ENCODE peak calls at places on chromosomes 5 and 9, in eight cellular contexts. A is heart left ventricle, W is esophagus squamous epithelium, J is transverse colon, F is uterus, G is astrocyte of the spinal cord, P is stomach, H is foreskin fibroblast. Y is an unnamed sample.

GRCh38 chr5:126732716-126733115 is 44.2 kb upstream of the LMNB1 start:
- DNase-seq in A (no peak), W (no peak), G (no peak), P (no peak), J (peak; percentile 9), F (no peak), H (no peak), Y (no peak)

GRCh38 chr5:3891118-3891517 is 295.5 kb downstream of the IRX1 start:
- DNase-seq in G (no peak), H (no peak), J (no peak), W (no peak), P (no peak), A (no peak), F (no peak), Y (no peak)

GRCh38 chr9:15144567-15145174 is 162.3 kb downstream of the TTC39B start:
- DNase-seq in A (no peak), J (no peak), W (no peak), H (peak; percentile 68), G (no peak), F (no peak), P (no peak), Y (no peak)

GRCh38 chr9:4548796-4549725 is 58.8 kb downstream of the SLC1A1 start:
- DNase-seq in G (no peak), J (peak; percentile 23), H (no peak), P (no peak), W (no peak), F (peak; percentile 28), A (no peak), Y (no peak)

GRCh38 chr9:130746434-130747212 is 53.0 kb downstream of the EXOSC2 start:
- DNase-seq in G (no peak), H (no peak), P (no peak), W (no peak), J (no peak), A (no peak), F (no peak), Y (no peak)

GRCh38 chr5:152560508-152561137 is 155.5 kb upstream of the NMUR2 start:
- DNase-seq in J (peak; percentile 46), H (peak; percentile 55), F (no peak), A (peak; percentile 50), P (peak; percentile 70), W (no peak), G (peak; percentile 62), Y (peak; percentile 59)

GRCh38 chr5:96350678-96351077 is 82.4 kb downstream of the PCSK1 start:
- DNase-seq in W (no peak), H (no peak), A (no peak), P (no peak), G (no peak), J (no peak), F (no peak), Y (no peak)

GRCh38 chr5:78896128-78896527 is 89.0 kb downstream of the ARSB start:
- DNase-seq in A (no peak), F (no peak), J (no peak), G (peak; percentile 69), W (no peak), H (peak; percentile 91), P (no peak), Y (no peak)

GRCh38 chr5:167594750-167595149 is 696.7 kb upstream of the WWC1 start:
- DNase-seq in H (no peak), A (no peak), P (no peak), J (no peak), G (no peak), W (no peak), F (no peak), Y (no peak)

GRCh38 chr9:88998911-88999310 is 7.6 kb downstream of the S1PR3 start:
- DNase-seq in G (peak; percentile 55), W (no peak), J (no peak), A (peak; percentile 65), P (peak; percentile 58), F (peak; percentile 68), H (peak; percentile 59), Y (no peak)

GRCh38 chr9:97934321-97935115 is 3.5 kb downstream of the HEMGN start:
- DNase-seq in G (no peak), H (no peak), F (no peak), J (no peak), A (no peak), W (no peak), P (no peak), Y (no peak)

GRCh38 chr9:841371-842209 is at the start of gene DMRT1:
- DNase-seq in W (no peak), P (no peak), F (no peak), G (no peak), H (no peak), A (no peak), J (no peak), Y (no peak)

GRCh38 chr5:68464424-68464823 is 248.9 kb downstream of the PIK3R1 start:
- DNase-seq in W (no peak), J (no peak), G (peak; percentile 61), A (no peak), F (no peak), H (peak; percentile 45), P (no peak), Y (peak; percentile 31)

GRCh38 chr5:56409331-56410190 is 176.4 kb upstream of the ANKRD55 start:
- DNase-seq in P (peak; percentile 67), A (no peak), G (peak; percentile 59), H (peak; percentile 60), J (no peak), F (no peak), W (no peak), Y (peak; percentile 20)

GRCh38 chr9:124290053-124290581 is 32.4 kb downstream of the NEK6 start:
- DNase-seq in H (no peak), F (no peak), A (no peak), G (no peak), J (peak; percentile 50), W (no peak), P (peak; percentile 47), Y (no peak)

DNA sequence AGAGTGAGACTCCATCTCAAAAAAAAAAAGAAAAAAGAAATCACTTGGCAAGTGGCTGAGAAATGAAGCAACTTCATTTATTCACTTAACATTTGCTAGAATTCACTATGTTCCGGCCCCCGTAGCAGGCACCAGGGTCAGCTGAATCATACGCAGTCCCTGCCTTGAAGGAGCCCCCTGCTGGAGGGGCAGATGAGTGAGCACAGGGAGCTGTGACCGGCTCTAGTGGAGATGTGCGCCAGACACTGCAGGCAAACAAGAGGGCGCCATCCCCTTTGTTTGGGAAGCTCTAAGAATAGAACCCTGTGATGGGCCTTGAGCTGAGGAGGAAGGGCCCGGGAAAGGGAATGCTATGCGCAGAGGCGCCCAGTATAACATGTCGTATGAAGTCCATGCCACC is 20.2 kb upstream of the RPL26L1 start:
- DNase-seq in W (no peak), P (no peak), J (no peak), H (peak; percentile 58), G (no peak), F (no peak), A (no peak), Y (no peak)
- TF ChIP-seq CTCF in W (no peak), P (no peak), J (peak; percentile 11), H (peak; percentile 41), G (peak; percentile 54), F (no peak), A (peak; percentile 41), Y (peak; percentile 49)

DNA sequence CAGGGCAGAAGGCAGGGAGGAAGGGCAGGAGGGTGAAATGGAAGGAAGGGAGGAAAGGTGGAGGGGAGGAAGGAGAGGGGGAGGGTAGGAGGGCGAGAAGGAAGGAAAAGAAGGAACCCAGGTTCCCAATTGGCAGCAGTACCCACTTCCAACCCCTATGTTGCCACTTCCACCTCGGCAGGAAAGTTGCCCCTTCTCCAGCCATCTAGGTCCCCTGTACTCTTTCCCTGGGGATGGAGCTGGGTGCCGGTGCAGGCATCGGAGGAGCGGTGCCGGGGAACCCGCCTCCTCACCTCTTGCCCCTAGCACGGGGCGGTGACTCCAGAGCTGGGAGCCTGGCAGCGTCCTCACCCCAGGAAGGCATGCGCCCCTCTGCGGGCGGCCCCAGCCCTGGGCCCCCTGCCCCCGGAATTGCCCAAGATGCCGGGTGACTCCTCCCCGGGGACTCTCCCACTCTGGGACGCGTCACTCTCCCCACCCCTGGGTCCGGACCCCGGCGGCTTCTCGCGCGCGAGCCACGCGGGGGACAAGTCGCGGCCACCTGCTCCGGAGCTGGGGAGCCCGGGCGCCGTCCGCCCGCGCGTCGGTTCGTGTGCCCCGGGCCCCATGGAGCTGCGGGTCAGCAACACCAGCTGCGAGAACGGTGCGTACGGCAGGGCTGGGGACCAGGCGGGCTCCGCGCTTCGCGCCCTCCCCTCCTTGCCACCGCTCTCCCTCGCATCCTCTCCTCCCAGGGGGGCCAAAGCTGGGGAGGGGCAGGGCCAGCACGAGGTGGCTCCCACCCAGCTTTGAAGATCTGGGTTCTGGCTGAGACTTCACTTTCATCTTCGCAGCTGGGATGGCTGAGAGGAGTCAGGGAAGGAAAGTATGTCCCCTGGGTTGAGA is at the start of gene NIPAL4:
- DNase-seq in W (no peak), F (no peak), A (no peak), J (peak; percentile 24), G (no peak), P (no peak), H (peak; percentile 29), Y (no peak)
- H3K4me3 ChIP-seq in W (peak within 1 kb of the TSS; percentile 46), F (peak within 1 kb of the TSS; percentile 8), A (peak within 1 kb of the TSS; percentile 37), J (peak within 1 kb of the TSS; percentile 51), G (peak within 1 kb of the TSS; percentile 40), P (peak within 1 kb of the TSS; percentile 53), H (peak within 1 kb of the TSS; percentile 43), Y (peak within 1 kb of the TSS; percentile 45)

DNA sequence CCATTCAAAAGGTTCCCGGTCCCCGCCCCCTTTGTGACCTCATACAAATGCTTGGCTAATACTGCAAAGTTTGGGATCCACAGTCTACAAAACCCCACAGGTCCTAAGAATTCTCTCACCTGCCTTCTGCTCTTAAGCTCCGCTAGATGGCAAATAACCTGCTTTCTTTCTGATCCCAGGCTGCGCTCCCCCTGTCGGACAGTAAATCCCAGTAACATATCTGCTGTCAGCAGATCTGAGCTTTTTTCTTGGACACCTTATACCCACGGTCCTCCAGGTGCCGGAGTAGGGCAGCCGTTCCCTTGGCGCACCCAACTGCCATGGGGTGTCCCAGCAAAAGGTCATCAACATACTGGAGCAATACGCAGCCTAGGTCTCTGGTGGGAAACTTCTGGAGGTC is 39.0 kb upstream of the PPP1R26 start:
- DNase-seq in H (no peak), A (no peak), W (no peak), G (no peak), P (peak; percentile 46), J (no peak), F (no peak), Y (no peak)
- TF ChIP-seq CTCF in H (no peak), A (peak; percentile 6), W (no peak), G (no peak), P (no peak), J (no peak), F (no peak), Y (no peak)

GRCh38 chr5:157578079-157578780 is 2.7 kb upstream of the ADAM19 start:
- DNase-seq in A (no peak), P (no peak), G (no peak), F (no peak), H (no peak), J (no peak), W (no peak), Y (no peak)

GRCh38 chr5:157581870-157582269 is 6.3 kb upstream of the ADAM19 start:
- DNase-seq in W (no peak), A (no peak), J (no peak), P (no peak), H (no peak), F (no peak), G (no peak), Y (no peak)

GRCh38 chr5:157575096-157575872 is at the start of gene ADAM19:
- DNase-seq in H (peak; percentile 50), G (peak; percentile 73), A (peak; percentile 70), J (peak; percentile 59), W (no peak), P (no peak), F (peak; percentile 43), Y (no peak)

GRCh38 chr5:157574456-157575095 is 999 bp downstream of the ADAM19 start:
- DNase-seq in W (no peak), A (peak; percentile 28), P (no peak), G (no peak), H (no peak), F (peak; percentile 39), J (peak; percentile 31), Y (no peak)

GRCh38 chr5:157576678-157577077 is 1.1 kb upstream of the ADAM19 start:
- DNase-seq in H (no peak), A (no peak), G (no peak), J (no peak), F (no peak), W (no peak), P (no peak), Y (no peak)
- H3K4me3 ChIP-seq in H (no peak overlapping the region), A (no peak overlapping the region), G (no peak overlapping the region), J (no peak overlapping the region), F (no peak overlapping the region), W (no peak overlapping the region), P (no peak overlapping the region), Y (no peak overlapping the region)